ENCODE peak calls at places on chromosome 21, in four cellular contexts. X, F, E and M are unnamed samples.

GRCh38 chr21:20875741-20876140 is 122.5 kb upstream of the NCAM2 start:
- DNase-seq in F (no peak), X (no peak), E (no peak), M (no peak)

GRCh38 chr21:29379517-29380054 is 80.9 kb downstream of the BACH1 start:
- DNase-seq in E (no peak), F (no peak), X (no peak), M (peak; percentile 49)

GRCh38 chr21:43753439-43753799 is 22.7 kb downstream of the CSTB start:
- DNase-seq in E (no peak), X (no peak), F (no peak), M (no peak)

GRCh38 chr21:27582246-27582945 is 615.5 kb upstream of the ADAMTS5 start:
- DNase-seq in E (no peak), F (no peak), X (no peak), M (no peak)

GRCh38 chr21:28336299-28336698 is 656.4 kb downstream of the LTN1 start:
- DNase-seq in X (peak; percentile 22), F (no peak), E (no peak), M (no peak)

GRCh38 chr21:36615274-36615964 is 83.5 kb upstream of the SIM2 start:
- DNase-seq in E (no peak), X (no peak), F (no peak), M (no peak)

GRCh38 chr21:27581168-27581567 is 614.3 kb upstream of the ADAMTS5 start:
- DNase-seq in E (no peak), F (no peak), X (no peak), M (no peak)

GRCh38 chr21:27564684-27565280 is 597.9 kb upstream of the ADAMTS5 start:
- DNase-seq in E (no peak), X (no peak), F (no peak), M (no peak)

GRCh38 chr21:29164330-29164942 is 34.0 kb downstream of the MAP3K7CL start:
- DNase-seq in X (no peak), F (no peak), E (no peak), M (no peak)

GRCh38 chr21:25838809-25839208 is 104.0 kb downstream of the GABPA start:
- DNase-seq in F (no peak), E (no peak), X (no peak), M (no peak)

GRCh38 chr21:26587621-26588260 is 14.7 kb upstream of the CYYR1 start:
- DNase-seq in X (no peak), E (no peak), F (no peak), M (no peak)

GRCh38 chr21:25939396-25939761 is 204.6 kb downstream of the GABPA start:
- DNase-seq in X (no peak), F (no peak), E (no peak), M (no peak)

GRCh38 chr21:21845901-21846396 is 847.7 kb downstream of the NCAM2 start:
- DNase-seq in X (no peak), E (no peak), F (no peak), M (no peak)

GRCh38 chr21:17818158-17819113 is 720 bp downstream of the C21orf91 start:
- DNase-seq in F (peak; percentile 93), X (peak; percentile 59), E (peak; percentile 68), M (peak; percentile 61)

GRCh38 chr21:23478381-23478780 is 2128.9 kb downstream of the MRPL39 start:
- DNase-seq in E (no peak), X (no peak), F (no peak), M (no peak)

GRCh38 chr21:36788116-36788515 is 89.2 kb downstream of the SIM2 start:
- DNase-seq in X (no peak), E (no peak), F (no peak), M (peak; percentile 52)

GRCh38 chr21:46667191-46667734 is 31.8 kb downstream of the PRMT2 start:
- DNase-seq in E (no peak), X (no peak), F (no peak), M (no peak)

GRCh38 chr21:15422761-15423160 is 307.0 kb upstream of the USP25 start:
- DNase-seq in X (no peak), E (no peak), F (no peak), M (no peak)

GRCh38 chr21:29365636-29366305 is 67.0 kb downstream of the BACH1 start:
- DNase-seq in X (no peak), E (no peak), F (no peak), M (no peak)

GRCh38 chr21:22115746-22116145 is 1117.5 kb downstream of the NCAM2 start:
- DNase-seq in F (no peak), X (no peak), E (no peak), M (no peak)

GRCh38 chr21:26445440-26445839 is 127.6 kb downstream of the CYYR1 start:
- DNase-seq in E (no peak), X (no peak), F (no peak), M (no peak)

GRCh38 chr21:27047331-27048314 is 80.7 kb upstream of the ADAMTS5 start:
- DNase-seq in E (no peak), F (no peak), X (no peak), M (no peak)

GRCh38 chr21:28537371-28538079 is 455.2 kb downstream of the LTN1 start:
- DNase-seq in E (no peak), F (no peak), X (no peak), M (no peak)

GRCh38 chr21:33618407-33618806 is 23.1 kb downstream of the CRYZL1 start:
- DNase-seq in X (no peak), E (no peak), F (no peak), M (no peak)

GRCh38 chr21:26966978-26967913 is at the start of gene ADAMTS5:
- DNase-seq in F (peak; percentile 78), X (peak; percentile 42), E (peak; percentile 77), M (peak; percentile 47)

GRCh38 chr21:14842641-14843040 is 222.2 kb downstream of the NRIP1 start:
- DNase-seq in F (no peak), X (no peak), E (no peak), M (no peak)

GRCh38 chr21:8990326-8991087 is 1530.9 kb upstream of the TPTE start:
- DNase-seq in F (no peak), X (peak; percentile 25), E (peak; percentile 54), M (no peak)

GRCh38 chr21:26169061-26169610 is 1.4 kb downstream of the APP start:
- DNase-seq in F (no peak), X (peak; percentile 35), E (peak; percentile 70), M (no peak)

GRCh38 chr21:15430577-15430976 is 299.2 kb upstream of the USP25 start:
- DNase-seq in X (no peak), E (no peak), F (no peak), M (no peak)

GRCh38 chr21:29606613-29607012 is 307.9 kb downstream of the BACH1 start:
- DNase-seq in X (no peak), F (no peak), E (no peak), M (no peak)

GRCh38 chr21:24225432-24225831 is 1381.8 kb downstream of the MRPL39 start:
- DNase-seq in E (no peak), F (no peak), X (no peak), M (no peak)

GRCh38 chr21:30629173-30629572 is 5.8 kb upstream of the KRTAP20-2 start:
- DNase-seq in F (no peak), E (no peak), X (no peak), M (no peak)

DNA sequence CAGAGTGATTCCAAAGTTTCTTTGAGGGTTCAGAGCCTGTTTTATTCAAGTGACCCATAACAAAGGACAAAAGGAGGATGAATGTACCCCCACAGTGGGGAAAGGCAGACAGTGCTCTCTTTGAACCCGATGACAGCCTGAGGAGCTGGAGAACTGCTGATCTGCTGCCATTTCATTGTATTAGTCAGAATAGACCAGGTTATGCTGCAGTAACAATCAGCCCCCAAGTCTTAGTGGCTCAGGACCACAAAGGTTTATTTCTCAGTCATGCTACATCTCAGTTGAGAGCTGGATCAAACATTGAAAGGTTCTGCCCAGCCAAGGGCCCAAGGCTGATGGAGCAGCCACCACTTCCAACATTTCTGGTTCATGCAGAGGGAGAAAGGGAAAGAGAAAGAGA is 88.9 kb downstream of the HUNK start:
- DNase-seq in E (no peak), F (no peak), X (no peak), M (no peak)
- H3K4me3 ChIP-seq in E (no peak overlapping the region), F (no peak overlapping the region), X (no peak overlapping the region), M (no peak overlapping the region)

DNA sequence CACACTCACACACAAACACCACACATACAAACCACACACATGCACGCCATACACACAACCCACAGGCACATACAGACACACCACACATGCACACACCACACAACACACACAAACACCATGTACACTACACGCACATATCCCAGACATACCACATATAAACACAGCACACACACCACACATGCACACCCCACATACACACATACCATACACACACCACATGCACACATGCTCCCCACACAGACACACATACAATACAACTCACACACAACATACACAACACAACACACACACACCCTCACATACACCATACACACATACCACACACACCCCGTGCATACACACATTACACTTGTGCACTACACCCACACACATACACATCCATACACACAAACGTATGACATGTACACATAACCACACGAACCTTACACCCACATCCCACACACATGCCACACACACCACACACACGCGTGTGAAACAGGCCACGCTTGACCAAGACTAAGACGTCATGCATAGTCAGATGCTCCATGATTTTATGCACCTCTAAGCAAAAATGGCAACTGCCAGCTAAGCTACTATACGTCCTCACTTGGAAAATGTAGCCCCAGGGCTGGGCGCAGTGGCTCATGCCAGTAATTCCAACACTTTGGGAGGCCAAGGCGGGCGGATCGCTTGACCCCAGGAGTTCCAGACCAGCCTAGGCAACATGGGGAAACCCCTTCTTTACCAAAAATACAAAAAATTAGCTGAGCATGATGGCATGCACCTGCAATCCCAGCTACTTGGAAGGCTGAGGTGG is 77.4 kb upstream of the TMPRSS2 start:
- DNase-seq in X (no peak), E (no peak), F (no peak), M (no peak)
- TF ChIP-seq CTCF in X (no peak), E (no peak), F (no peak), M (no peak)

DNA sequence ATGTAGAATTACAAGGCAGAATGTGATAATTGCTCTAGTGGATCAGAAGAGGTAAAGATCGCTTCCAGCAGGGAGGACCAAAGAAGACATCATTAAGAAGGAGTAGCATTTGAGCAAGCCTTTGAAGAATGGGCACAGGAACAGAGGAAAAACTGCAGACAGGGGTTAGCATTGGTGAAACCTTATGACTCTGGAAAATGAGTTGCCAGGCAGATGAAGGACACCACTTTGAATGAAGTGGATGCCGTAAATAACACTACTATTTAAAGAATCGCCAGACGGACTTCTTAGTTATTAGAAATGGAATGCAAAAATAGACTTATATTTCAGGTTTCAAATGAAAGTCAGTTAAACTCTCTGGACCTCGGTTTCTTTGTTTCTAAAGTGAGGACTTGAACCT is 727.7 kb downstream of the USP25 start:
- DNase-seq in E (no peak), X (no peak), F (no peak), M (no peak)
- H3K4me1 ChIP-seq in E (peaks cover 3% of the 10 kb centered on the region), X (no peaks in the 10 kb centered on the region), F (no peaks in the 10 kb centered on the region), M (no peaks in the 10 kb centered on the region)

GRCh38 chr21:42683371-42684108 is 30.1 kb downstream of the PDE9A start:
- DNase-seq in F (no peak), E (no peak), X (no peak), M (no peak)

GRCh38 chr21:42681296-42682206 is 28.1 kb downstream of the PDE9A start:
- DNase-seq in E (no peak), X (no peak), F (peak; percentile 54), M (no peak)

GRCh38 chr21:42684109-42684916 is 30.9 kb downstream of the PDE9A start:
- DNase-seq in F (peak; percentile 41), E (peak; percentile 77), X (no peak), M (no peak)

GRCh38 chr21:42680429-42680828 is 27.0 kb downstream of the PDE9A start:
- DNase-seq in X (no peak), E (no peak), F (peak; percentile 41), M (no peak)

GRCh38 chr21:42682661-42683060 is 29.2 kb downstream of the PDE9A start:
- DNase-seq in E (no peak), X (no peak), F (no peak), M (no peak)
- H3K4me3 ChIP-seq in E (no peak overlapping the region), X (no peak overlapping the region), F (no peak overlapping the region), M (no peak overlapping the region)